ENCODE peak calls at places on chromosomes 12 and 14, in five cellular contexts. I, N, Z, P and J are unnamed samples.

GRCh38 chr12:53423597-53423996 is at the start of gene AMHR2:
- DNase-seq in I (no peak), N (peak; percentile 8), Z (no peak), P (no peak), J (no peak)

GRCh38 chr12:54220092-54220557 is 31.3 kb upstream of the SMUG1 start:
- DNase-seq in I (peak; percentile 83), N (peak; percentile 78), Z (no peak), P (peak; percentile 43), J (peak; percentile 48)

GRCh38 chr12:57553343-57554202 is 3.7 kb downstream of the KIF5A start:
- DNase-seq in I (no peak), N (no peak), Z (no peak), P (no peak), J (no peak)

GRCh38 chr12:13046914-13047472 is 2.8 kb downstream of the FAM234B start:
- DNase-seq in I (no peak), N (no peak), Z (no peak), P (no peak), J (no peak)

GRCh38 chr12:26369588-26369987 is 174.2 kb downstream of the SSPN start:
- DNase-seq in I (peak; percentile 6), N (peak; percentile 63), Z (no peak), P (no peak), J (no peak)

GRCh38 chr14:68981539-68981976 is 2.5 kb upstream of the ACTN1 start:
- DNase-seq in I (no peak), N (no peak), Z (no peak), P (no peak), J (no peak)

GRCh38 chr14:25003537-25003936 is 46.4 kb downstream of the STXBP6 start:
- DNase-seq in I (no peak), N (no peak), Z (no peak), P (no peak), J (no peak)

GRCh38 chr14:31024577-31025334 is 693 bp upstream of the AP4S1 start:
- DNase-seq in I (no peak), N (no peak), Z (no peak), P (no peak), J (no peak)

GRCh38 chr12:68958337-68958736 is 25.4 kb upstream of the CPM start:
- DNase-seq in I (no peak), N (no peak), Z (no peak), P (no peak), J (no peak)

GRCh38 chr12:59084758-59085383 is 164.6 kb upstream of the LRIG3 start:
- DNase-seq in I (no peak), N (peak; percentile 53), Z (no peak), P (no peak), J (no peak)

GRCh38 chr12:124601699-124602098 is 34.3 kb upstream of the NCOR2 start:
- DNase-seq in I (no peak), N (no peak), Z (no peak), P (no peak), J (no peak)

GRCh38 chr12:102120886-102121285 is 903 bp downstream of the PARPBP start:
- DNase-seq in I (no peak), N (peak; percentile 29), Z (no peak), P (no peak), J (no peak)

GRCh38 chr14:41718477-41719166 is 111.9 kb downstream of the LRFN5 start:
- DNase-seq in I (no peak), N (no peak), Z (no peak), P (no peak), J (no peak)

GRCh38 chr14:103886304-103887169 is 39.2 kb upstream of the PPP1R13B start:
- DNase-seq in I (peak; percentile 37), N (peak; percentile 72), Z (no peak), P (no peak), J (no peak)

GRCh38 chr12:14540801-14541462 is 26.8 kb downstream of the PLBD1 start:
- DNase-seq in I (no peak), N (no peak), Z (no peak), P (no peak), J (no peak)

GRCh38 chr14:103361868-103362267 is 23.3 kb upstream of the MARK3 start:
- DNase-seq in I (no peak), N (no peak), Z (no peak), P (no peak), J (no peak)

GRCh38 chr12:27618836-27619235 is 77.4 kb upstream of the REP15 start:
- DNase-seq in I (no peak), N (no peak), Z (no peak), P (no peak), J (no peak)

GRCh38 chr14:68554231-68554630 is 238.6 kb downstream of the ZFP36L1 start:
- DNase-seq in I (no peak), N (no peak), Z (no peak), P (no peak), J (no peak)

GRCh38 chr12:989751-990278 is 1.2 kb upstream of the ERC1 start:
- DNase-seq in I (peak; percentile 21), N (peak; percentile 46), Z (no peak), P (no peak), J (no peak)

GRCh38 chr12:6536894-6537579 is 2.7 kb downstream of the GAPDH start:
- DNase-seq in I (no peak), N (no peak), Z (no peak), P (no peak), J (no peak)

GRCh38 chr14:89284368-89285058 is 132.5 kb downstream of the FOXN3 start:
- DNase-seq in I (no peak), N (no peak), Z (no peak), P (no peak), J (no peak)

GRCh38 chr14:90697146-90697545 is 119.1 kb downstream of the TTC7B start:
- DNase-seq in I (no peak), N (no peak), Z (no peak), P (no peak), J (no peak)

GRCh38 chr12:8554451-8555195 is 13.9 kb upstream of the CLEC4E start:
- DNase-seq in I (no peak), N (no peak), Z (no peak), P (no peak), J (no peak)

GRCh38 chr12:131386167-131386521 is 324.7 kb upstream of the SFSWAP start:
- DNase-seq in I (no peak), N (no peak), Z (no peak), P (no peak), J (no peak)

GRCh38 chr12:58529897-58530296 is 390.4 kb downstream of the LRIG3 start:
- DNase-seq in I (no peak), N (no peak), Z (no peak), P (no peak), J (no peak)

DNA sequence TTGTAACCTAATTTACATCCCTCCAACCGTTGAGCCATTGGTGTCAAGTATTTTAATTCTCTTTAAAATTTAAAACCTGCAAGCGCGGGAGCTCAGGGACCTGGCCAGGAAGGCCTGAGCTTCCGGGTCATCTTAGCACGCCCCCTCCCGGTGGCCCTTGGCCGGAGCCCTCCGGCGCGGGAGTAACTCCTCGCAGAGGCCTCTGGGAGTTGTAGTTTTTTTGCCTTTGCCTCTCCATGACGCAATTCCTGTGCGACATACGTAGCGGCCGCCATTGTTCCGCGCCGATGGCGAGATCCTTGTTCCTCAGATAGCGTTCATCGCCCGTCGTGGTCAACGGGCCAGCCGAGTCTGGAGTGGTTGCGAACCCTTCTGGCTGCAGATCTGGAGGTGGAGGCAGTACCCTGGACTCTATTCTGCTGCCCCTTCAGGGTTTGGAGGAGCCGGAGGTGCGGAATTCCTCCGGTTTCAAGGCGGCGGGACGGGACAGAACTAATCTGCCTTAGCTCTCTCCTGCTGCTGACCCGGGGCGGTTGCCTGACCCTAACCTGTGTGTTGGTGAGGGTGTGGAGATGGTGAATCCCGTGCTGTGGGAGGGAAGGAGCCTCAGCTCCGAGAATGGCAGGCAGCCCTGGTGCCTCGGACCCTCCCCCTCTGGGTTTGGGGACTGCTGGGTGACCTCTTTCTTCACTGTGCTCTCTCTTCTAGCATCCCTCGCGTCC is at the start of gene ZNF268:
- DNase-seq in I (peak; percentile 93), N (peak; percentile 98), Z (peak; percentile 95), P (peak; percentile 79), J (peak; percentile 65)
- H3K9me3 ChIP-seq in I (peaks cover 31% of the 10 kb centered on the region), N (peaks cover 32% of the 10 kb centered on the region), Z (peaks cover 45% of the 10 kb centered on the region), P (peaks cover 3% of the 10 kb centered on the region), J (peaks cover 8% of the 10 kb centered on the region)

DNA sequence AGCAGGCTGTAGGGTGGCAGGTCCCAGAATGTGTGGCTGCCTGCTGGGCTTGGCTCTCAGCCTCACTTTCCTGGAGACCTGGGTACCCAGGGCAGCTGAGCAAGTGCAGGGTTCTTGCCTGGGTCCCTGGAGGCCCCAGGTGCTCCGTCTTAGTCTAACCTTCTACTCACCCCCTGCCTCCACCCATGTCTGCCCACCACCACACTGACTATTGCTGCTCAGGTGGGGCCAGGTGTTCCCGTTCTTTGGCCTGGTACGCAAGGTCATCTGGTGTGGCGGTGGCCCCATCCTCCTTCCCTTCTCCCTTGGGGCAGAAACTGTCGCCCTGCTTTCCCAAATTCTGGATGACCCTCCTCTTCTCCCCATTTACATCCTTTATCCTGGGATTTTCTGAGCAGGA is 319.9 kb downstream of the TMEM121 start:
- DNase-seq in I (no peak), N (no peak), Z (no peak), P (no peak), J (no peak)
- H3K9me3 ChIP-seq in I (peaks cover 60% of the 10 kb centered on the region), N (peaks cover 6% of the 10 kb centered on the region), Z (no peaks in the 10 kb centered on the region), P (no peaks in the 10 kb centered on the region), J (no peaks in the 10 kb centered on the region)

GRCh38 chr14:29265852-29266251 is 499.3 kb downstream of the FOXG1 start:
- DNase-seq in I (no peak), N (no peak), Z (no peak), P (no peak), J (no peak)

GRCh38 chr14:29264865-29265264 is 498.3 kb downstream of the FOXG1 start:
- DNase-seq in I (no peak), N (no peak), Z (no peak), P (no peak), J (no peak)

GRCh38 chr14:29262979-29263378 is 496.4 kb downstream of the FOXG1 start:
- DNase-seq in I (no peak), N (no peak), Z (no peak), P (no peak), J (no peak)
- H3K9me3 ChIP-seq in I (no peaks in the 10 kb centered on the region), N (no peaks in the 10 kb centered on the region), Z (no peaks in the 10 kb centered on the region), P (peaks cover 3% of the 10 kb centered on the region), J (peaks cover 2% of the 10 kb centered on the region)

GRCh38 chr14:48672506-48672905 is 913.7 kb downstream of the RPS29 start:
- DNase-seq in I (no peak), N (no peak), Z (no peak), P (no peak), J (no peak)
- H3K9me3 ChIP-seq in I (no peaks in the 10 kb centered on the region), N (no peaks in the 10 kb centered on the region), Z (no peaks in the 10 kb centered on the region), P (no peaks in the 10 kb centered on the region), J (no peaks in the 10 kb centered on the region)

GRCh38 chr14:29278301-29278700 is 511.7 kb downstream of the FOXG1 start:
- DNase-seq in I (no peak), N (no peak), Z (no peak), P (no peak), J (no peak)
- H3K9me3 ChIP-seq in I (no peaks in the 10 kb centered on the region), N (no peaks in the 10 kb centered on the region), Z (no peaks in the 10 kb centered on the region), P (no peaks in the 10 kb centered on the region), J (no peaks in the 10 kb centered on the region)

GRCh38 chr12:46027172-46027571 is 36.8 kb upstream of the SCAF11 start:
- DNase-seq in I (no peak), N (no peak), Z (no peak), P (no peak), J (no peak)
- H3K9me3 ChIP-seq in I (peaks cover 6% of the 10 kb centered on the region), N (peaks cover 10% of the 10 kb centered on the region), Z (peaks cover 59% of the 10 kb centered on the region), P (peaks cover 7% of the 10 kb centered on the region), J (peaks cover 4% of the 10 kb centered on the region)

GRCh38 chr12:34357791-34358190 is 335.5 kb downstream of the ALG10 start:
- DNase-seq in I (no peak), N (no peak), Z (no peak), P (no peak), J (no peak)
- H3K9me3 ChIP-seq in I (peaks cover 73% of the 10 kb centered on the region), N (no peaks in the 10 kb centered on the region), Z (peaks cover 28% of the 10 kb centered on the region), P (no peaks in the 10 kb centered on the region), J (no peaks in the 10 kb centered on the region)